ENCODE peak calls at places on chromosome 17, in five cellular contexts. One of them, this sample, is unnamed.

GRCh38 chr17:29588561-29589411 is 662 bp downstream of the GIT1 start:
- DNase-seq in activated B cell treated with CpG ODN at 0.5 μM for 24 hours: no peak
- DNase-seq in uterus: peak
- DNase-seq in IMR-90: peak
- DNase-seq in CD8-positive, alpha-beta T cell: peak
- DNase-seq in this sample: no peak

GRCh38 chr17:47720754-47721533 is 12.1 kb upstream of the TBX21 start:
- DNase-seq in uterus: no peak
- DNase-seq in IMR-90: no peak
- DNase-seq in activated B cell treated with CpG ODN at 0.5 μM for 24 hours: peak
- DNase-seq in CD8-positive, alpha-beta T cell: peak
- DNase-seq in this sample: no peak

GRCh38 chr17:71828182-71828596 is 292.6 kb upstream of the SOX9 start:
- DNase-seq in uterus: no peak
- DNase-seq in IMR-90: peak
- DNase-seq in activated B cell treated with CpG ODN at 0.5 μM for 24 hours: no peak
- DNase-seq in CD8-positive, alpha-beta T cell: no peak
- DNase-seq in this sample: no peak

GRCh38 chr17:76909971-76910760 is 42.0 kb downstream of the MGAT5B start:
- DNase-seq in activated B cell treated with CpG ODN at 0.5 μM for 24 hours: no peak
- DNase-seq in IMR-90: peak
- DNase-seq in uterus: no peak
- DNase-seq in CD8-positive, alpha-beta T cell: peak
- DNase-seq in this sample: no peak

GRCh38 chr17:76644995-76645394 is 1.4 kb upstream of the ST6GALNAC1 start:
- DNase-seq in activated B cell treated with CpG ODN at 0.5 μM for 24 hours: no peak
- DNase-seq in CD8-positive, alpha-beta T cell: no peak
- DNase-seq in IMR-90: no peak
- DNase-seq in uterus: no peak
- DNase-seq in this sample: no peak

GRCh38 chr17:54948380-54948779 is 20.1 kb downstream of the COX11 start:
- DNase-seq in uterus: no peak
- DNase-seq in IMR-90: peak
- DNase-seq in activated B cell treated with CpG ODN at 0.5 μM for 24 hours: no peak
- DNase-seq in CD8-positive, alpha-beta T cell: no peak
- DNase-seq in this sample: no peak

GRCh38 chr17:49223517-49224197 is 6.9 kb downstream of the PHOSPHO1 start:
- DNase-seq in uterus: peak
- DNase-seq in CD8-positive, alpha-beta T cell: peak
- DNase-seq in activated B cell treated with CpG ODN at 0.5 μM for 24 hours: peak
- DNase-seq in IMR-90: peak
- DNase-seq in this sample: no peak

GRCh38 chr17:27807567-27808470 is 7.5 kb upstream of the NOS2 start:
- DNase-seq in IMR-90: no peak
- DNase-seq in CD8-positive, alpha-beta T cell: peak
- DNase-seq in uterus: no peak
- DNase-seq in activated B cell treated with CpG ODN at 0.5 μM for 24 hours: peak
- DNase-seq in this sample: no peak

GRCh38 chr17:66040402-66040801 is 151.5 kb downstream of the CEP112 start:
- DNase-seq in uterus: no peak
- DNase-seq in activated B cell treated with CpG ODN at 0.5 μM for 24 hours: no peak
- DNase-seq in CD8-positive, alpha-beta T cell: no peak
- DNase-seq in IMR-90: no peak
- DNase-seq in this sample: no peak
- TF ChIP-seq CTCF in uterus: no peak
- TF ChIP-seq CTCF in activated B cell treated with CpG ODN at 0.5 μM for 24 hours: no peak
- TF ChIP-seq CTCF in CD8-positive, alpha-beta T cell: no peak
- TF ChIP-seq CTCF in IMR-90: no peak
- TF ChIP-seq CTCF in this sample: peak

GRCh38 chr17:39744836-39745215 is 7.1 kb downstream of the GRB7 start:
- DNase-seq in IMR-90: no peak
- DNase-seq in uterus: no peak
- DNase-seq in activated B cell treated with CpG ODN at 0.5 μM for 24 hours: no peak
- DNase-seq in CD8-positive, alpha-beta T cell: no peak
- DNase-seq in this sample: no peak

GRCh38 chr17:39742126-39742855 is 4.6 kb downstream of the GRB7 start:
- DNase-seq in activated B cell treated with CpG ODN at 0.5 μM for 24 hours: no peak
- DNase-seq in IMR-90: no peak
- DNase-seq in uterus: no peak
- DNase-seq in CD8-positive, alpha-beta T cell: no peak
- DNase-seq in this sample: no peak

GRCh38 chr17:39744075-39744835 is 6.5 kb downstream of the GRB7 start:
- DNase-seq in CD8-positive, alpha-beta T cell: no peak
- DNase-seq in activated B cell treated with CpG ODN at 0.5 μM for 24 hours: no peak
- DNase-seq in IMR-90: no peak
- DNase-seq in uterus: no peak
- DNase-seq in this sample: no peak

GRCh38 chr17:39740357-39741111 is 2.8 kb downstream of the GRB7 start:
- DNase-seq in IMR-90: peak
- DNase-seq in activated B cell treated with CpG ODN at 0.5 μM for 24 hours: no peak
- DNase-seq in CD8-positive, alpha-beta T cell: no peak
- DNase-seq in uterus: peak
- DNase-seq in this sample: no peak

GRCh38 chr17:39742856-39743436 is 5.2 kb downstream of the GRB7 start:
- DNase-seq in uterus: no peak
- DNase-seq in CD8-positive, alpha-beta T cell: no peak
- DNase-seq in activated B cell treated with CpG ODN at 0.5 μM for 24 hours: no peak
- DNase-seq in IMR-90: no peak
- DNase-seq in this sample: no peak
- TF ChIP-seq CTCF in uterus: no peak
- TF ChIP-seq CTCF in CD8-positive, alpha-beta T cell: no peak
- TF ChIP-seq CTCF in activated B cell treated with CpG ODN at 0.5 μM for 24 hours: no peak
- TF ChIP-seq CTCF in IMR-90: no peak
- TF ChIP-seq CTCF in this sample: no peak

DNA sequence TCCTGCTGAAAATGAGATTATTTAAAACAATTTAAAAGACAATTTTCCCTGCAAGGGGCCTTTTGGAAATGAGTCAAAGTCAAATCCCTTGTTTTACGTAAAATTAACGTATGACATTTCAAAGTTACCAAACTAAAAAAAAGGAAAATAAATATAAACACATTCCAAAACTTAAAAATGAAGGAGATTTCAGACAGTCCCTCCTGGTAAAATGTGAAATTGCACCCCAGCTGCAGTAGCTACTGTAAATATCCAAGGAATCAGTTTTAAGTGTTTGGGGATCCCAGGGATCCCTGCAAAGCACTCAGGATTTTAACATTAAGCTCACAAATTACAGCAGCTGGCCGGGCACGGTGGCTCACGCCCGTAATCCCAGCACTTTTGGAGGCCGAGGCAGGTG is 63.3 kb downstream of the NXN start:
- DNase-seq in IMR-90: no peak
- DNase-seq in uterus: no peak
- DNase-seq in activated B cell treated with CpG ODN at 0.5 μM for 24 hours: no peak
- DNase-seq in CD8-positive, alpha-beta T cell: no peak
- DNase-seq in this sample: no peak
- TF ChIP-seq CTCF in IMR-90: peak
- TF ChIP-seq CTCF in uterus: no peak
- TF ChIP-seq CTCF in activated B cell treated with CpG ODN at 0.5 μM for 24 hours: no peak
- TF ChIP-seq CTCF in CD8-positive, alpha-beta T cell: no peak
- TF ChIP-seq CTCF in this sample: no peak

GRCh38 chr17:69898606-69899005 is 176.4 kb upstream of the KCNJ16 start:
- DNase-seq in IMR-90: no peak
- DNase-seq in CD8-positive, alpha-beta T cell: no peak
- DNase-seq in activated B cell treated with CpG ODN at 0.5 μM for 24 hours: no peak
- DNase-seq in uterus: no peak
- DNase-seq in this sample: no peak
- TF ChIP-seq CTCF in IMR-90: no peak
- TF ChIP-seq CTCF in CD8-positive, alpha-beta T cell: no peak
- TF ChIP-seq CTCF in activated B cell treated with CpG ODN at 0.5 μM for 24 hours: no peak
- TF ChIP-seq CTCF in uterus: no peak
- TF ChIP-seq CTCF in this sample: no peak

DNA sequence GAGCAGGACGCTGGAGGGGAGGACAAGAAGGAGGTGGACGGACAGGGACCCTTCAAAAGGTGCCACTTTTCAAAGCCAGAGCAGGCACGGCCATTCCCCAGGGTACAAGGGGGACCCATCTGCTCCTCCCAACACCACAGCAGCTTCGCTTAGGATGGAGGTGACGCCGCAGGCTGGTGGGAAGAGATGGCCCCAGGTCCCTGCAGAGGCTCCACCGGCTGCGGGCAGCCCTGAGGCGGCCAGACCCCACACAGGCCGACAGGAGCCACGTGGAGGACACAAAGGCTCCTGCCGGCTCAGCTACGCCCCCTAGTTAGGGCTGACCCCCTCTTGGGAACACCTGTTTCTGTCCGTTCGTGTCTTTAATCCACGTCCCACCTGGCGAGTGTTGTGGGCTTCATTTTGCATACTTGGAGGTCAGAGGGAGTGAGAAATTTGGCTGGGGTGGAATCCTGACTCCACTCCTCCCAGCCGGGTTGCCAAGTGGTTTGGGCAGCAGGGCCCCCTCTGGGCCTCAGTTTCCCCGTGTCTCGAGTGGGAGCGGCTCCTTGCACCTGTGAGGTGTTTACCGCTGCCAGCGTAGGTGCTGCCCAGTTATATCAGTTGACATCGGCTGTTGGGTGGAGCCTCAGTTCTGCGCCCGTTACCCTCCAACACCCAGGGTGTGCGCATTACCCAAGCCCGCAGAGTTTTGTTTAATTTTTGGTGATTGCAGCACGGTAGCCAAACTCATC is 5.8 kb upstream of the FN3KRP start:
- DNase-seq in IMR-90: no peak
- DNase-seq in uterus: no peak
- DNase-seq in activated B cell treated with CpG ODN at 0.5 μM for 24 hours: no peak
- DNase-seq in CD8-positive, alpha-beta T cell: no peak
- DNase-seq in this sample: no peak
- TF ChIP-seq CTCF in IMR-90: no peak
- TF ChIP-seq CTCF in uterus: no peak
- TF ChIP-seq CTCF in activated B cell treated with CpG ODN at 0.5 μM for 24 hours: no peak
- TF ChIP-seq CTCF in CD8-positive, alpha-beta T cell: no peak
- TF ChIP-seq CTCF in this sample: no peak

GRCh38 chr17:82240506-82241182 is 11.8 kb downstream of the SLC16A3 start:
- DNase-seq in uterus: no peak
- DNase-seq in activated B cell treated with CpG ODN at 0.5 μM for 24 hours: no peak
- DNase-seq in CD8-positive, alpha-beta T cell: no peak
- DNase-seq in IMR-90: no peak
- DNase-seq in this sample: no peak
- TF ChIP-seq CTCF in uterus: no peak
- TF ChIP-seq CTCF in activated B cell treated with CpG ODN at 0.5 μM for 24 hours: no peak
- TF ChIP-seq CTCF in CD8-positive, alpha-beta T cell: no peak
- TF ChIP-seq CTCF in IMR-90: no peak
- TF ChIP-seq CTCF in this sample: no peak